ENCODE peak calls at places on chromosomes 13 and 19, in nine cellular contexts. K is CD8-positive, alpha-beta T cell; M is HuH-7.5; U is type B pancreatic cell; J is A549; D is cardiac muscle cell; N is iPS-NIHi11; T is AG09309; A is caudate nucleus. V is an unnamed sample.

GRCh38 chr19:6723108-6723618 is 2.7 kb upstream of the C3 start:
- DNase-seq in K (no peak), M (peak), U (no peak), J (peak), D (no peak), N (peak), T (no peak), A (peak), V (peak)

GRCh38 chr13:84677836-84678235 is 795.6 kb upstream of the SLITRK1 start:
- DNase-seq in K (no peak), M (no peak), U (no peak), J (no peak), D (no peak), N (no peak), T (no peak), A (no peak), V (no peak)

GRCh38 chr13:29362849-29363604 is 232.5 kb downstream of the SLC7A1 start:
- DNase-seq in K (no peak), M (peak), U (no peak), J (peak), D (peak), N (peak), T (no peak), A (peak), V (peak)

GRCh38 chr13:107866666-107867623 is 348.4 kb downstream of the LIG4 start:
- DNase-seq in K (no peak), M (no peak), U (no peak), J (no peak), D (peak), N (peak), T (no peak), A (no peak), V (no peak)

GRCh38 chr19:10228925-10229324 is 2.2 kb downstream of the S1PR2 start:
- DNase-seq in K (peak), M (peak), U (no peak), J (peak), D (peak), N (peak), T (no peak), A (no peak), V (no peak)

GRCh38 chr13:24159362-24159761 is 1.2 kb upstream of the SPATA13 start:
- DNase-seq in K (no peak), M (no peak), U (no peak), J (no peak), D (no peak), N (no peak), T (no peak), A (no peak), V (no peak)

GRCh38 chr13:102598061-102598460 is 1.3 kb downstream of the TPP2 start:
- DNase-seq in K (no peak), M (no peak), U (no peak), J (no peak), D (no peak), N (no peak), T (no peak), A (no peak), V (no peak)

GRCh38 chr19:49155830-49156346 is 692 bp upstream of the HRC start:
- DNase-seq in K (no peak), M (no peak), U (no peak), J (no peak), D (peak), N (no peak), T (no peak), A (no peak), V (no peak)

GRCh38 chr19:54399189-54399588 is 16.1 kb upstream of the TTYH1 start:
- DNase-seq in K (no peak), M (no peak), U (no peak), J (no peak), D (no peak), N (no peak), T (no peak), A (no peak), V (no peak)

GRCh38 chr19:55441319-55441691 is 1.8 kb downstream of the SHISA7 start:
- DNase-seq in K (no peak), M (no peak), U (no peak), J (no peak), D (no peak), N (no peak), T (no peak), A (no peak), V (no peak)

GRCh38 chr13:19742651-19743050 is 40.1 kb downstream of the PSPC1 start:
- DNase-seq in K (no peak), M (no peak), U (no peak), J (no peak), D (no peak), N (peak), T (no peak), A (no peak), V (no peak)

GRCh38 chr13:80334582-80335260 is 6.2 kb downstream of the SPRY2 start:
- DNase-seq in K (no peak), M (no peak), U (no peak), J (no peak), D (no peak), N (no peak), T (no peak), A (no peak), V (no peak)

GRCh38 chr19:33819875-33820781 is 23.5 kb downstream of the KCTD15 start:
- DNase-seq in K (peak), M (peak), U (no peak), J (peak), D (peak), N (peak), T (no peak), A (no peak), V (no peak)

GRCh38 chr13:102400619-102401125 is 1.2 kb downstream of the FGF14 start:
- DNase-seq in K (no peak), M (no peak), U (no peak), J (no peak), D (no peak), N (peak), T (no peak), A (peak), V (no peak)